ENCODE peak calls at places on chromosomes 11 and 22, in nine cellular contexts. One of them, this sample, is unnamed.

GRCh38 chr11:35822815-35823495 is 120.9 kb upstream of the LDLRAD3 start:
- DNase-seq in hepatic stellate cell: no peak
- DNase-seq in HAP-1: no peak
- DNase-seq in epithelial cell of esophagus: no peak
- DNase-seq in Daoy: no peak
- DNase-seq in dermis microvascular lymphatic vessel endothelial cell: no peak
- DNase-seq in dorsolateral prefrontal cortex: no peak
- DNase-seq in non-pigmented ciliary epithelial cell: no peak
- DNase-seq in NB4: no peak
- DNase-seq in this sample: no peak

GRCh38 chr11:84887055-84887629 is 740.0 kb downstream of the DLG2 start:
- DNase-seq in non-pigmented ciliary epithelial cell: no peak
- DNase-seq in dorsolateral prefrontal cortex: no peak
- DNase-seq in dermis microvascular lymphatic vessel endothelial cell: no peak
- DNase-seq in Daoy: no peak
- DNase-seq in epithelial cell of esophagus: no peak
- DNase-seq in HAP-1: no peak
- DNase-seq in NB4: no peak
- DNase-seq in hepatic stellate cell: no peak
- DNase-seq in this sample: no peak

GRCh38 chr11:117423046-117423575 is 95.5 kb downstream of the CEP164 start:
- DNase-seq in NB4: no peak
- DNase-seq in dorsolateral prefrontal cortex: no peak
- DNase-seq in dermis microvascular lymphatic vessel endothelial cell: no peak
- DNase-seq in Daoy: no peak
- DNase-seq in hepatic stellate cell: no peak
- DNase-seq in epithelial cell of esophagus: no peak
- DNase-seq in non-pigmented ciliary epithelial cell: no peak
- DNase-seq in HAP-1: no peak
- DNase-seq in this sample: no peak

GRCh38 chr22:43889366-43890253 is 2.2 kb downstream of the PNPLA5 start:
- DNase-seq in HAP-1: no peak
- DNase-seq in epithelial cell of esophagus: peak
- DNase-seq in dermis microvascular lymphatic vessel endothelial cell: no peak
- DNase-seq in dorsolateral prefrontal cortex: no peak
- DNase-seq in NB4: no peak
- DNase-seq in hepatic stellate cell: peak
- DNase-seq in Daoy: peak
- DNase-seq in non-pigmented ciliary epithelial cell: no peak
- DNase-seq in this sample: peak

GRCh38 chr22:37295213-37295886 is 13.0 kb downstream of the CYTH4 start:
- DNase-seq in epithelial cell of esophagus: no peak
- DNase-seq in dorsolateral prefrontal cortex: no peak
- DNase-seq in Daoy: no peak
- DNase-seq in HAP-1: no peak
- DNase-seq in NB4: peak
- DNase-seq in non-pigmented ciliary epithelial cell: no peak
- DNase-seq in dermis microvascular lymphatic vessel endothelial cell: no peak
- DNase-seq in hepatic stellate cell: no peak
- DNase-seq in this sample: no peak

GRCh38 chr11:132888226-132888625 is 644.1 kb downstream of the OPCML start:
- DNase-seq in non-pigmented ciliary epithelial cell: no peak
- DNase-seq in NB4: no peak
- DNase-seq in hepatic stellate cell: peak
- DNase-seq in HAP-1: no peak
- DNase-seq in dorsolateral prefrontal cortex: no peak
- DNase-seq in dermis microvascular lymphatic vessel endothelial cell: no peak
- DNase-seq in epithelial cell of esophagus: no peak
- DNase-seq in Daoy: no peak
- DNase-seq in this sample: no peak

GRCh38 chr11:92376146-92376599 is 151.6 kb downstream of the FAT3 start:
- DNase-seq in dermis microvascular lymphatic vessel endothelial cell: no peak
- DNase-seq in hepatic stellate cell: peak
- DNase-seq in epithelial cell of esophagus: no peak
- DNase-seq in Daoy: peak
- DNase-seq in HAP-1: no peak
- DNase-seq in dorsolateral prefrontal cortex: no peak
- DNase-seq in non-pigmented ciliary epithelial cell: peak
- DNase-seq in NB4: no peak
- DNase-seq in this sample: no peak

GRCh38 chr11:106306942-106307341 is 229.5 kb downstream of the AASDHPPT start:
- DNase-seq in non-pigmented ciliary epithelial cell: no peak
- DNase-seq in Daoy: no peak
- DNase-seq in dorsolateral prefrontal cortex: no peak
- DNase-seq in epithelial cell of esophagus: peak
- DNase-seq in HAP-1: no peak
- DNase-seq in hepatic stellate cell: peak
- DNase-seq in dermis microvascular lymphatic vessel endothelial cell: no peak
- DNase-seq in NB4: no peak
- DNase-seq in this sample: peak

GRCh38 chr22:31728857-31729256 is 21.1 kb downstream of the PRR14L start:
- DNase-seq in epithelial cell of esophagus: no peak
- DNase-seq in hepatic stellate cell: no peak
- DNase-seq in HAP-1: no peak
- DNase-seq in dermis microvascular lymphatic vessel endothelial cell: no peak
- DNase-seq in non-pigmented ciliary epithelial cell: no peak
- DNase-seq in Daoy: no peak
- DNase-seq in dorsolateral prefrontal cortex: no peak
- DNase-seq in NB4: no peak
- DNase-seq in this sample: no peak

GRCh38 chr11:13140028-13140870 is 131.1 kb downstream of the RASSF10 start:
- DNase-seq in dermis microvascular lymphatic vessel endothelial cell: no peak
- DNase-seq in epithelial cell of esophagus: peak
- DNase-seq in Daoy: peak
- DNase-seq in NB4: peak
- DNase-seq in hepatic stellate cell: no peak
- DNase-seq in non-pigmented ciliary epithelial cell: no peak
- DNase-seq in dorsolateral prefrontal cortex: no peak
- DNase-seq in HAP-1: no peak
- DNase-seq in this sample: no peak

GRCh38 chr11:96323643-96323985 is 19.4 kb downstream of the MAML2 start:
- DNase-seq in epithelial cell of esophagus: no peak
- DNase-seq in non-pigmented ciliary epithelial cell: no peak
- DNase-seq in HAP-1: no peak
- DNase-seq in NB4: no peak
- DNase-seq in hepatic stellate cell: no peak
- DNase-seq in Daoy: no peak
- DNase-seq in dermis microvascular lymphatic vessel endothelial cell: no peak
- DNase-seq in dorsolateral prefrontal cortex: no peak
- DNase-seq in this sample: no peak

GRCh38 chr11:112881461-112881860 is 79.8 kb upstream of the NCAM1 start:
- DNase-seq in epithelial cell of esophagus: peak
- DNase-seq in dermis microvascular lymphatic vessel endothelial cell: no peak
- DNase-seq in Daoy: no peak
- DNase-seq in NB4: no peak
- DNase-seq in non-pigmented ciliary epithelial cell: no peak
- DNase-seq in dorsolateral prefrontal cortex: peak
- DNase-seq in hepatic stellate cell: no peak
- DNase-seq in HAP-1: peak
- DNase-seq in this sample: peak

GRCh38 chr22:38716271-38716670 is 10.5 kb downstream of the GTPBP1 start:
- DNase-seq in NB4: no peak
- DNase-seq in dorsolateral prefrontal cortex: no peak
- DNase-seq in non-pigmented ciliary epithelial cell: no peak
- DNase-seq in dermis microvascular lymphatic vessel endothelial cell: no peak
- DNase-seq in Daoy: no peak
- DNase-seq in hepatic stellate cell: no peak
- DNase-seq in epithelial cell of esophagus: peak
- DNase-seq in HAP-1: no peak
- DNase-seq in this sample: no peak

GRCh38 chr22:46522743-46523300 is 14.6 kb downstream of the CELSR1 start:
- DNase-seq in Daoy: no peak
- DNase-seq in non-pigmented ciliary epithelial cell: no peak
- DNase-seq in dorsolateral prefrontal cortex: no peak
- DNase-seq in epithelial cell of esophagus: no peak
- DNase-seq in hepatic stellate cell: no peak
- DNase-seq in NB4: no peak
- DNase-seq in dermis microvascular lymphatic vessel endothelial cell: no peak
- DNase-seq in HAP-1: no peak
- DNase-seq in this sample: no peak

GRCh38 chr11:49499117-49499516 is 290.7 kb upstream of the FOLH1 start:
- DNase-seq in dorsolateral prefrontal cortex: no peak
- DNase-seq in dermis microvascular lymphatic vessel endothelial cell: no peak
- DNase-seq in NB4: no peak
- DNase-seq in Daoy: no peak
- DNase-seq in epithelial cell of esophagus: no peak
- DNase-seq in hepatic stellate cell: no peak
- DNase-seq in non-pigmented ciliary epithelial cell: no peak
- DNase-seq in HAP-1: no peak
- DNase-seq in this sample: no peak

GRCh38 chr11:67664213-67664585 is 10.2 kb downstream of the ALDH3B2 start:
- DNase-seq in NB4: no peak
- DNase-seq in epithelial cell of esophagus: no peak
- DNase-seq in dermis microvascular lymphatic vessel endothelial cell: no peak
- DNase-seq in dorsolateral prefrontal cortex: no peak
- DNase-seq in Daoy: no peak
- DNase-seq in hepatic stellate cell: no peak
- DNase-seq in non-pigmented ciliary epithelial cell: no peak
- DNase-seq in HAP-1: no peak
- DNase-seq in this sample: no peak

GRCh38 chr11:133945087-133945974 is 11.4 kb downstream of the IGSF9B start:
- DNase-seq in non-pigmented ciliary epithelial cell: no peak
- DNase-seq in hepatic stellate cell: no peak
- DNase-seq in dorsolateral prefrontal cortex: no peak
- DNase-seq in Daoy: peak
- DNase-seq in NB4: no peak
- DNase-seq in HAP-1: no peak
- DNase-seq in epithelial cell of esophagus: no peak
- DNase-seq in dermis microvascular lymphatic vessel endothelial cell: no peak
- DNase-seq in this sample: peak

This sample was measured in cerebellar cortex.